ENCODE peak calls at places on chromosomes 11 and 22, in ten cellular contexts. F, X, J, C, K, D, B, Q, S and G are unnamed samples.

GRCh38 chr11:6622261-6623171 is 3.3 kb upstream of the TPP1 start:
- DNase-seq in C (no peak), D (no peak), S (no peak), K (no peak), F (no peak), J (no peak), X (no peak), Q (no peak), B (no peak), G (no peak)

GRCh38 chr22:43736651-43737050 is 75.5 kb downstream of the EFCAB6 start:
- DNase-seq in X (no peak), Q (no peak), F (no peak), J (no peak), D (no peak), S (no peak), B (no peak), K (no peak), C (no peak), G (no peak)

GRCh38 chr11:27563201-27563600 is 56.6 kb upstream of the LIN7C start:
- DNase-seq in F (no peak), C (peak), D (no peak), S (no peak), J (no peak), K (no peak), B (no peak), X (no peak), Q (peak), G (no peak)

GRCh38 chr11:280762-281485 is 2.7 kb downstream of the NLRP6 start:
- DNase-seq in D (no peak), C (no peak), J (peak), K (no peak), S (no peak), X (no peak), Q (peak), F (no peak), B (no peak), G (no peak)

GRCh38 chr22:35688913-35689675 is 28.6 kb upstream of the APOL5 start:
- DNase-seq in F (no peak), Q (peak), K (no peak), X (no peak), S (no peak), D (no peak), J (no peak), C (peak), B (no peak), G (no peak)

GRCh38 chr11:94272738-94273313 is 31.6 kb upstream of the IZUMO1R start:
- DNase-seq in S (no peak), X (no peak), B (no peak), D (no peak), F (no peak), J (no peak), K (no peak), C (no peak), Q (no peak), G (no peak)

GRCh38 chr22:32737811-32738210 is 63.7 kb upstream of the TIMP3 start:
- DNase-seq in Q (no peak), C (peak), B (no peak), F (no peak), D (no peak), X (no peak), S (no peak), J (no peak), K (no peak), G (no peak)

GRCh38 chr11:72221386-72221785 is 3.2 kb upstream of the INPPL1 start:
- DNase-seq in D (no peak), X (no peak), K (no peak), S (no peak), C (no peak), B (no peak), F (peak), J (no peak), Q (no peak), G (no peak)

GRCh38 chr11:58003591-58003990 is 20.1 kb upstream of the OR9Q1 start:
- DNase-seq in Q (no peak), K (no peak), J (no peak), F (no peak), S (no peak), X (no peak), B (no peak), D (no peak), C (no peak), G (no peak)

GRCh38 chr11:19789840-19790710 is 77.4 kb downstream of the NAV2 start:
- DNase-seq in D (no peak), Q (peak), B (no peak), X (peak), S (no peak), F (no peak), C (peak), K (no peak), J (no peak), G (no peak)

GRCh38 chr11:58671946-58672345 is 49.5 kb downstream of the CNTF start:
- DNase-seq in K (no peak), J (no peak), F (no peak), D (no peak), B (no peak), C (no peak), X (no peak), Q (no peak), S (no peak), G (no peak)

GRCh38 chr11:73189315-73189714 is 28.8 kb upstream of the P2RY2 start:
- DNase-seq in S (no peak), B (no peak), Q (no peak), C (no peak), D (no peak), K (no peak), X (no peak), F (no peak), J (no peak), G (no peak)

GRCh38 chr11:63670738-63671321 is 346 bp downstream of the ATL3 start:
- DNase-seq in S (peak), X (peak), D (no peak), F (no peak), J (peak), K (peak), Q (peak), C (no peak), B (no peak), G (no peak)

GRCh38 chr22:25845985-25846745 is 104.2 kb downstream of the MYO18B start:
- DNase-seq in X (no peak), D (no peak), S (no peak), K (no peak), F (no peak), B (no peak), Q (peak), J (no peak), C (no peak), G (no peak)

GRCh38 chr11:94786264-94787126 is 18.3 kb downstream of the AMOTL1 start:
- DNase-seq in X (no peak), K (peak), J (peak), F (peak), D (no peak), Q (peak), B (no peak), C (peak), S (peak), G (no peak)

GRCh38 chr22:33851240-33851639 is 69.0 kb downstream of the LARGE1 start:
- DNase-seq in K (no peak), X (no peak), J (no peak), Q (peak), D (no peak), S (no peak), F (no peak), B (no peak), C (peak), G (no peak)

GRCh38 chr22:44371741-44372525 is 59.2 kb upstream of the SHISAL1 start:
- DNase-seq in J (no peak), X (no peak), D (no peak), S (no peak), F (no peak), B (no peak), C (no peak), K (no peak), Q (no peak), G (no peak)

GRCh38 chr22:38104084-38104483 is 6.4 kb downstream of the BAIAP2L2 start:
- DNase-seq in X (no peak), D (peak), F (peak), J (no peak), Q (peak), C (peak), S (peak), B (no peak), K (peak), G (no peak)

GRCh38 chr11:130576146-130576545 is 127.7 kb downstream of the ADAMTS15 start:
- DNase-seq in S (no peak), D (no peak), C (no peak), K (no peak), X (no peak), J (no peak), F (no peak), Q (no peak), B (no peak), G (no peak)

GRCh38 chr22:44091021-44091721 is 67.1 kb downstream of the PARVB start:
- DNase-seq in K (peak), J (peak), B (no peak), C (no peak), D (peak), F (peak), Q (peak), X (no peak), S (peak), G (no peak)

GRCh38 chr22:41974691-41975290 is 5.5 kb downstream of the SEPTIN3 start:
- DNase-seq in B (no peak), Q (no peak), D (no peak), X (no peak), J (no peak), S (no peak), C (no peak), F (no peak), K (no peak), G (no peak)

GRCh38 chr11:46064221-46064620 is 57.0 kb downstream of the PHF21A start:
- DNase-seq in X (no peak), Q (peak), D (no peak), J (no peak), K (no peak), C (peak), F (no peak), S (peak), B (no peak), G (no peak)

GRCh38 chr11:15580775-15581095 is 466.0 kb downstream of the INSC start:
- DNase-seq in K (no peak), Q (no peak), F (no peak), X (no peak), S (no peak), J (no peak), B (no peak), C (no peak), D (no peak), G (no peak)

GRCh38 chr11:57637626-57638004 is 12.1 kb downstream of the YPEL4 start:
- DNase-seq in S (peak), J (peak), Q (peak), X (no peak), B (no peak), F (no peak), K (peak), D (no peak), C (no peak), G (peak)

GRCh38 chr11:67468056-67468455 is 995 bp downstream of the TMEM134 start:
- DNase-seq in D (no peak), J (peak), F (no peak), Q (peak), K (no peak), S (no peak), C (no peak), B (no peak), X (peak), G (no peak)

GRCh38 chr22:28718044-28718443 is 23.6 kb downstream of the CHEK2 start:
- DNase-seq in J (no peak), D (no peak), Q (no peak), X (no peak), K (no peak), F (no peak), S (no peak), B (no peak), C (no peak), G (no peak)

GRCh38 chr22:35525687-35526332 is 14.8 kb upstream of the RASD2 start:
- DNase-seq in X (no peak), J (no peak), F (no peak), S (no peak), K (no peak), C (no peak), D (no peak), B (no peak), Q (no peak), G (no peak)

GRCh38 chr11:131408011-131408640 is 37.7 kb downstream of the NTM start:
- DNase-seq in K (peak), X (no peak), B (no peak), C (peak), F (no peak), J (peak), D (no peak), Q (peak), S (peak), G (peak)

GRCh38 chr22:46537946-46538815 is 761 bp upstream of the CELSR1 start:
- DNase-seq in D (no peak), K (peak), B (no peak), X (no peak), F (no peak), C (peak), S (peak), Q (peak), J (peak), G (no peak)

GRCh38 chr11:3037041-3037944 is 19.9 kb downstream of the CARS1 start:
- DNase-seq in D (peak), S (peak), Q (peak), K (peak), J (peak), B (no peak), C (peak), F (peak), X (peak), G (peak)

GRCh38 chr22:48576333-48577013 is 1251.2 kb downstream of the BRD1 start:
- DNase-seq in B (no peak), X (no peak), Q (peak), C (no peak), F (no peak), S (peak), K (peak), D (no peak), J (peak), G (no peak)

GRCh38 chr22:41517172-41518047 is 26.9 kb downstream of the POLR3H start:
- DNase-seq in S (peak), C (peak), F (peak), Q (peak), D (no peak), K (peak), J (peak), X (peak), B (no peak), G (no peak)

GRCh38 chr22:38566726-38567504 is 3.1 kb downstream of the DMC1 start:
- DNase-seq in S (no peak), B (no peak), X (no peak), Q (peak), D (no peak), J (no peak), K (no peak), F (no peak), C (no peak), G (no peak)

GRCh38 chr11:111905391-111905790 is 6.2 kb downstream of the CRYAB start:
- DNase-seq in X (no peak), K (no peak), B (no peak), F (no peak), S (no peak), J (no peak), D (no peak), C (peak), Q (no peak), G (no peak)

GRCh38 chr11:122398167-122398566 is 257.4 kb upstream of the UBASH3B start:
- DNase-seq in D (no peak), J (no peak), C (peak), K (no peak), X (no peak), S (no peak), Q (peak), F (no peak), B (no peak), G (no peak)

GRCh38 chr11:8765294-8765693 is 82.7 kb downstream of the RPL27A start:
- DNase-seq in F (no peak), S (peak), Q (peak), B (no peak), J (no peak), X (no peak), K (no peak), C (peak), D (no peak), G (no peak)

GRCh38 chr22:28976588-28976987 is 85.0 kb downstream of the C22orf31 start:
- DNase-seq in F (no peak), C (peak), S (no peak), X (no peak), D (peak), Q (peak), J (no peak), B (no peak), K (no peak), G (no peak)

GRCh38 chr11:70087446-70088167 is 9.5 kb downstream of the ANO1 start:
- DNase-seq in J (peak), S (peak), X (no peak), B (no peak), K (peak), F (peak), C (no peak), D (no peak), Q (no peak), G (no peak)

GRCh38 chr22:19012308-19012990 is 76.4 kb upstream of the PRODH start:
- DNase-seq in D (no peak), J (no peak), K (no peak), C (no peak), B (no peak), F (no peak), Q (no peak), S (no peak), X (no peak), G (no peak)

DNA sequence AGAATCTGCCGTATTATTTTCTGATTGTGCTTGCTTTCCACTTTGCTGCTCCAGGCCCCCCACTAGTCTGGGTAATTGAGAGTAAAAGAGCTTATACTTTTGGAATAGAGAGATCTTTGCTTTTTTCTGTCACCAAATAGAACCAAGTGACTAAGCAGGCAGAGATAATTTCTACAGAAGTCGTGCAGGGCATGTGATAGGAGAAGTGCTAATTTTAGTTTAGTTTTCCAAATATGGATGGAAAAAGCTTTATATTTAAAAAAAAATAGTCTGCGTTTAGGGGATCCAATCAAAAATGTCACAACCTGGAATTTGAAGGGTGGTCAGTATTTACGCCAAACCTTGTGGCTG is 165.6 kb downstream of the LDLRAD3 start:
- DNase-seq in B (no peak), S (no peak), X (no peak), J (no peak), D (no peak), F (no peak), C (no peak), K (no peak), Q (no peak), G (no peak)
- H3K9ac ChIP-seq in B (no peak), S (no peak), X (no peak), J (no peak), D (no peak), F (no peak), C (no peak), K (peak), Q (no peak), G (no peak)

GRCh38 chr11:12376259-12376971 is 956 bp upstream of the PARVA start:
- DNase-seq in Q (peak), K (peak), C (peak), B (no peak), F (no peak), X (peak), J (no peak), S (peak), D (no peak), G (no peak)
- H3K9ac ChIP-seq in Q (peak), K (no peak), C (peak), B (no peak), F (no peak), X (peak), J (no peak), S (peak), D (no peak), G (peak)

GRCh38 chr11:120209750-120210650 is 832 bp upstream of the OAF start:
- DNase-seq in S (no peak), B (no peak), D (no peak), X (no peak), K (peak), Q (peak), C (no peak), F (no peak), J (peak), G (no peak)
- H3K9ac ChIP-seq in S (peak), B (peak), D (peak), X (peak), K (no peak), Q (peak), C (peak), F (peak), J (no peak), G (peak)

GRCh38 chr11:79418241-79418640 is 22.6 kb downstream of the TENM4 start:
- DNase-seq in D (no peak), X (no peak), K (no peak), F (no peak), J (no peak), C (no peak), Q (no peak), S (no peak), B (no peak), G (no peak)
- H3K9ac ChIP-seq in D (no peak), X (no peak), K (no peak), F (no peak), J (no peak), C (no peak), Q (no peak), S (no peak), B (no peak), G (no peak)

DNA sequence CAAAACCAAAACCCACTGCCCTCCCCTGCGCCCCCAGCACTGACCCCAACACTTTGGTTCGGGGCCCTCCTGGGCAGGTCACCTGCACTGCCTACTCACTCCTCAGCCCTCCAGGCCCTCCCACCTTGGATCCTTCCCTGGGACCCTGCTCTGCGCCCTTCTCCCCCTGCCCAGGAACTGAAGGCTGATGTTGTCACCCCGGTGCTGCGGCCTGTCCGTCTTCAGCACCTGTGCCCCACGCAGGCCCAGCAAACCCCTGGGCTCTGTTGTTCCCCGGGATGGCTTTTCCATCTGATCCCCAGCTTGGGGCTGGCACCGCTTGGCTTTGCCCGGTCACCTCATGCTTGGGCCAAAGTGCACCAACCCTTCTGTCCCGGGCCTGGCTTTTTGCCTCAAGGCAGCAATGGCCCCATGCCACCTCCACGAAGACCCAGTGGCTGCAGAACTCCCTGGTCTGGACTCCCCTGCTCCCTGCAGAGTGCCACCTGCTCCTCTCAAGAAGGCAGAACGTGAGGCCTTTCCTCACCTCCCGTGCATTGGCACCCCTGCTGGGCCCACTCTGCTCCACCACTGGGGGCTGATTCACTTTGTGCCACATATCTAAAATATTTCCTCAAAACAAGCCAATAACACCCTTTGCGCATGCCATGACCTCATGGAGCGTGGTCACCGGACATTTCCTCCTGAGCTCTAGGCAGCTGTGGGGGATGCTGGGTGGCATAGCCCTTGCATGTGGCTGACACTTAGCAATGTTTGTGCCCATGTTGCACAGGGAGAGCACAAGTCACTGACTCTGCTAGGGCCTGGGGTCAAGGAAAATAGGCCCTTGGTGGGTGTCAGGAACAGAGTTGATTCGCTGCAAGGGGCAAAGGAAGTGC is 8.8 kb downstream of the PPM1F start:
- DNase-seq in F (no peak), Q (no peak), C (no peak), X (no peak), J (no peak), K (no peak), S (no peak), B (no peak), D (no peak), G (no peak)
- H3K9ac ChIP-seq in F (peak), Q (no peak), C (no peak), X (peak), J (no peak), K (no peak), S (no peak), B (no peak), D (no peak), G (peak)

DNA sequence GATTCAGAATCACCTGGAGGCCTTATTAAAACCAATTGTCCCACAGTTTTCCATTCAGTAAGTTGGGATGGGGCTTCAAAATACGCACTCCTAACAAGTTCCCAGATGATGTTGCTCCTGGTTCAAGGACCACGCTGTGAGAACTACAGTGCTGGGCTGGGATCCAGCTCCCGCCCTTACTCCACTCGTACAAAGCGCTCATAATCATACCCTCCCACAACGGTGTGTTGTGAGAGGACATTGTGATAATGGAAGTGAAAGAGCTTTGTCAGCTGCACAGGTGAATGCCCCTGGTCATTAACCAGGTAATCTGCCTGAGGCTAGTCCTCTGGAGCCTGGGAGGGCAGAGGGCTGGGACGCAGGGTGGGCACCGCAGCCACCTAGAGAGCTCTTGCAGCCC is 1.3 kb upstream of the CD82 start:
- DNase-seq in B (no peak), F (peak), D (no peak), C (peak), J (no peak), K (no peak), Q (peak), X (peak), S (no peak), G (no peak)
- H3K9ac ChIP-seq in B (peak), F (peak), D (peak), C (peak), J (peak), K (no peak), Q (peak), X (peak), S (peak), G (peak)

GRCh38 chr11:61972112-61972795 is 4.8 kb upstream of the FTH1 start:
- DNase-seq in B (no peak), S (no peak), J (no peak), C (no peak), Q (no peak), X (no peak), F (no peak), D (no peak), K (no peak), G (no peak)
- H3K9ac ChIP-seq in B (peak), S (peak), J (peak), C (peak), Q (peak), X (peak), F (peak), D (peak), K (no peak), G (peak)